ENCODE peak calls at places on chromosomes 6 and 20, in six cellular contexts. One of them, this sample, is unnamed.

GRCh38 chr6:129546702-129547101 is 163.3 kb downstream of the ARHGAP18 start:
- DNase-seq in ELR: no peak
- DNase-seq in HS-5: no peak
- DNase-seq in putamen: no peak
- DNase-seq in SHP77: no peak
- DNase-seq in KG1: no peak
- DNase-seq in this sample: no peak

GRCh38 chr6:122388945-122389344 is 10.5 kb upstream of the HSF2 start:
- DNase-seq in ELR: no peak
- DNase-seq in HS-5: no peak
- DNase-seq in putamen: no peak
- DNase-seq in SHP77: no peak
- DNase-seq in KG1: no peak
- DNase-seq in this sample: no peak

GRCh38 chr6:111552241-111552744 is 53.4 kb downstream of the TRAF3IP2 start:
- DNase-seq in ELR: peak
- DNase-seq in HS-5: peak
- DNase-seq in putamen: peak
- DNase-seq in SHP77: peak
- DNase-seq in KG1: no peak
- DNase-seq in this sample: no peak

GRCh38 chr6:87817226-87817625 is 115.2 kb upstream of the AKIRIN2 start:
- DNase-seq in ELR: no peak
- DNase-seq in HS-5: no peak
- DNase-seq in putamen: no peak
- DNase-seq in SHP77: no peak
- DNase-seq in KG1: no peak
- DNase-seq in this sample: no peak

GRCh38 chr6:33168202-33168601 is 24.1 kb downstream of the COL11A2 start:
- DNase-seq in ELR: no peak
- DNase-seq in HS-5: no peak
- DNase-seq in putamen: no peak
- DNase-seq in SHP77: no peak
- DNase-seq in KG1: no peak
- DNase-seq in this sample: no peak

GRCh38 chr6:167141667-167142432 is 15.9 kb downstream of the GPR31 start:
- DNase-seq in ELR: peak
- DNase-seq in HS-5: no peak
- DNase-seq in putamen: no peak
- DNase-seq in SHP77: peak
- DNase-seq in KG1: peak
- DNase-seq in this sample: peak

GRCh38 chr20:61414455-61414991 is 162.5 kb downstream of the CDH4 start:
- DNase-seq in ELR: no peak
- DNase-seq in HS-5: no peak
- DNase-seq in putamen: no peak
- DNase-seq in SHP77: no peak
- DNase-seq in KG1: no peak
- DNase-seq in this sample: no peak

GRCh38 chr20:39412091-39412490 is 449.9 kb downstream of the DHX35 start:
- DNase-seq in ELR: no peak
- DNase-seq in HS-5: no peak
- DNase-seq in putamen: no peak
- DNase-seq in SHP77: no peak
- DNase-seq in KG1: no peak
- DNase-seq in this sample: no peak

GRCh38 chr6:37218501-37218900 is 39.1 kb upstream of the TBC1D22B start:
- DNase-seq in ELR: no peak
- DNase-seq in HS-5: no peak
- DNase-seq in putamen: no peak
- DNase-seq in SHP77: no peak
- DNase-seq in KG1: no peak
- DNase-seq in this sample: no peak

GRCh38 chr20:50913976-50914375 is 17.3 kb downstream of the ADNP start:
- DNase-seq in ELR: peak
- DNase-seq in HS-5: peak
- DNase-seq in putamen: no peak
- DNase-seq in SHP77: no peak
- DNase-seq in KG1: no peak
- DNase-seq in this sample: no peak

GRCh38 chr6:84392292-84392691 is 164.8 kb upstream of the CEP162 start:
- DNase-seq in ELR: no peak
- DNase-seq in HS-5: no peak
- DNase-seq in putamen: no peak
- DNase-seq in SHP77: no peak
- DNase-seq in KG1: no peak
- DNase-seq in this sample: no peak

GRCh38 chr6:10315034-10315433 is 99.8 kb downstream of the TFAP2A start:
- DNase-seq in ELR: no peak
- DNase-seq in HS-5: no peak
- DNase-seq in putamen: no peak
- DNase-seq in SHP77: no peak
- DNase-seq in KG1: no peak
- DNase-seq in this sample: no peak

GRCh38 chr20:63441136-63441776 is 31.2 kb downstream of the KCNQ2 start:
- DNase-seq in ELR: no peak
- DNase-seq in HS-5: no peak
- DNase-seq in putamen: no peak
- DNase-seq in SHP77: no peak
- DNase-seq in KG1: no peak
- DNase-seq in this sample: no peak

GRCh38 chr6:98848539-98849210 is 14.3 kb downstream of the POU3F2 start:
- DNase-seq in ELR: no peak
- DNase-seq in HS-5: no peak
- DNase-seq in putamen: no peak
- DNase-seq in SHP77: no peak
- DNase-seq in KG1: no peak
- DNase-seq in this sample: no peak

GRCh38 chr20:53582574-53583351 is 10.9 kb downstream of the ZNF217 start:
- DNase-seq in ELR: peak
- DNase-seq in HS-5: peak
- DNase-seq in putamen: peak
- DNase-seq in SHP77: no peak
- DNase-seq in KG1: no peak
- DNase-seq in this sample: peak

GRCh38 chr20:45448250-45448649 is 21.3 kb upstream of the WFDC2 start:
- DNase-seq in ELR: no peak
- DNase-seq in HS-5: no peak
- DNase-seq in putamen: no peak
- DNase-seq in SHP77: no peak
- DNase-seq in KG1: no peak
- DNase-seq in this sample: no peak

GRCh38 chr6:38169221-38169674 is 349.7 kb downstream of the ZFAND3 start:
- DNase-seq in ELR: no peak
- DNase-seq in HS-5: no peak
- DNase-seq in putamen: no peak
- DNase-seq in SHP77: peak
- DNase-seq in KG1: no peak
- DNase-seq in this sample: no peak

GRCh38 chr6:22754111-22754510 is 184.7 kb downstream of the HDGFL1 start:
- DNase-seq in ELR: no peak
- DNase-seq in HS-5: no peak
- DNase-seq in putamen: no peak
- DNase-seq in SHP77: no peak
- DNase-seq in KG1: no peak
- DNase-seq in this sample: no peak

GRCh38 chr6:36713846-36714245 is 16.2 kb downstream of the RAB44 start:
- DNase-seq in ELR: no peak
- DNase-seq in HS-5: no peak
- DNase-seq in putamen: no peak
- DNase-seq in SHP77: no peak
- DNase-seq in KG1: no peak
- DNase-seq in this sample: no peak

GRCh38 chr20:62977613-62978558 is 25.4 kb downstream of the SLC17A9 start:
- DNase-seq in ELR: no peak
- DNase-seq in HS-5: no peak
- DNase-seq in putamen: no peak
- DNase-seq in SHP77: peak
- DNase-seq in KG1: no peak
- DNase-seq in this sample: no peak

GRCh38 chr6:117425431-117426153 is at the start of gene ROS1:
- DNase-seq in ELR: no peak
- DNase-seq in HS-5: no peak
- DNase-seq in putamen: no peak
- DNase-seq in SHP77: no peak
- DNase-seq in KG1: no peak
- DNase-seq in this sample: no peak

GRCh38 chr6:39843305-39844020 is 51.3 kb downstream of the DAAM2 start:
- DNase-seq in ELR: peak
- DNase-seq in HS-5: no peak
- DNase-seq in putamen: no peak
- DNase-seq in SHP77: no peak
- DNase-seq in KG1: no peak
- DNase-seq in this sample: no peak

GRCh38 chr20:48685300-48685699 is 142.5 kb downstream of the PREX1 start:
- DNase-seq in ELR: no peak
- DNase-seq in HS-5: no peak
- DNase-seq in putamen: no peak
- DNase-seq in SHP77: no peak
- DNase-seq in KG1: no peak
- DNase-seq in this sample: no peak

GRCh38 chr20:25090492-25091429 is 8.8 kb upstream of the VSX1 start:
- DNase-seq in ELR: no peak
- DNase-seq in HS-5: no peak
- DNase-seq in putamen: no peak
- DNase-seq in SHP77: peak
- DNase-seq in KG1: no peak
- DNase-seq in this sample: no peak

This sample was measured in left lobe of liver.